ENCODE peak calls at places on chromosomes 11 and 22, in four cellular contexts. U is H9, D is BJ, P is left cardiac atrium. W is an unnamed sample.

GRCh38 chr11:87421422-87421821 is 383.7 kb downstream of the TMEM135 start:
- DNase-seq in U (peak), D (no peak), P (no peak), W (peak)

GRCh38 chr22:42145175-42145574 is 14.6 kb upstream of the CYP2D6 start:
- DNase-seq in U (no peak), D (no peak), P (no peak), W (no peak)

GRCh38 chr11:41996558-41996957 is 537.1 kb upstream of the LRRC4C start:
- DNase-seq in U (no peak), D (no peak), P (no peak), W (no peak)

GRCh38 chr11:111148116-111148515 is 97.4 kb upstream of the POU2AF2 start:
- DNase-seq in U (no peak), D (no peak), P (no peak), W (no peak)

GRCh38 chr22:37741312-37741795 is 44.5 kb downstream of the TRIOBP start:
- DNase-seq in U (no peak), D (peak), P (peak), W (peak)

GRCh38 chr11:2581151-2581930 is 118.5 kb downstream of the KCNQ1OT1 start:
- DNase-seq in U (peak), D (no peak), P (peak), W (no peak)

GRCh38 chr11:114666760-114667159 is 11.6 kb upstream of the NXPE2 start:
- DNase-seq in U (no peak), D (no peak), P (no peak), W (no peak)

GRCh38 chr11:1782831-1783724 is 19.4 kb upstream of the CTSD start:
- DNase-seq in U (no peak), D (peak), P (no peak), W (peak)

GRCh38 chr11:64560139-64560771 is 30.8 kb upstream of the SLC22A12 start:
- DNase-seq in U (peak), D (no peak), P (no peak), W (peak)

GRCh38 chr22:19756288-19757128 is 4.1 kb upstream of the TBX1 start:
- DNase-seq in U (peak), D (no peak), P (no peak), W (no peak)

GRCh38 chr11:2383823-2384722 is 7.0 kb downstream of the CD81 start:
- DNase-seq in U (peak), D (no peak), P (no peak), W (no peak)

GRCh38 chr11:68120212-68121066 is 749 bp downstream of the CHKA start:
- DNase-seq in U (peak), D (no peak), P (peak), W (peak)

GRCh38 chr11:127054153-127054552 is 53.6 kb upstream of the KIRREL3 start:
- DNase-seq in U (no peak), D (no peak), P (no peak), W (no peak)

GRCh38 chr22:19668748-19669147 is 45.6 kb upstream of the SEPTIN5 start:
- DNase-seq in U (no peak), D (no peak), P (no peak), W (no peak)

GRCh38 chr11:33773399-33774355 is 643 bp downstream of the FBXO3 start:
- DNase-seq in U (no peak), D (no peak), P (peak), W (peak)

GRCh38 chr11:26065944-26066343 is 266.0 kb upstream of the ANO3 start:
- DNase-seq in U (no peak), D (no peak), P (no peak), W (no peak)

GRCh38 chr22:41739576-41739975 is 40.3 kb downstream of the MEI1 start:
- DNase-seq in U (no peak), D (no peak), P (no peak), W (no peak)

GRCh38 chr11:78833237-78833636 is 258.6 kb upstream of the NARS2 start:
- DNase-seq in U (no peak), D (no peak), P (no peak), W (no peak)

GRCh38 chr22:47125603-47126002 is 363.2 kb downstream of the TBC1D22A start:
- DNase-seq in U (no peak), D (no peak), P (no peak), W (peak)

GRCh38 chr11:612201-612960 is 3.4 kb downstream of the IRF7 start:
- DNase-seq in U (peak), D (no peak), P (peak), W (peak)

GRCh38 chr11:66815646-66816045 is 27.6 kb upstream of the RCE1 start:
- DNase-seq in U (no peak), D (no peak), P (no peak), W (no peak)

GRCh38 chr11:108592591-108593213 is 866 bp downstream of the EXPH5 start:
- DNase-seq in U (peak), D (no peak), P (peak), W (no peak)

GRCh38 chr11:58787903-58788302 is 56.2 kb upstream of the GLYAT start:
- DNase-seq in U (no peak), D (no peak), P (no peak), W (no peak)

GRCh38 chr11:75453916-75454655 is 21.1 kb upstream of the KLHL35 start:
- DNase-seq in U (no peak), D (peak), P (no peak), W (no peak)

GRCh38 chr11:69915501-69916250 is 96.5 kb upstream of the FGF3 start:
- DNase-seq in U (peak), D (peak), P (peak), W (peak)

GRCh38 chr11:92317222-92317621 is 92.6 kb downstream of the FAT3 start:
- DNase-seq in U (no peak), D (no peak), P (no peak), W (no peak)

GRCh38 chr11:128492461-128492860 is 94.9 kb downstream of the ETS1 start:
- DNase-seq in U (no peak), D (no peak), P (no peak), W (no peak)

GRCh38 chr22:37030560-37031281 is 11.2 kb downstream of the MPST start:
- DNase-seq in U (no peak), D (no peak), P (no peak), W (no peak)

GRCh38 chr22:27113211-27114030 is 456.0 kb downstream of the MIAT start:
- DNase-seq in U (no peak), D (peak), P (peak), W (peak)

GRCh38 chr11:4019891-4020290 is 74.7 kb upstream of the RRM1 start:
- DNase-seq in U (no peak), D (no peak), P (no peak), W (no peak)

GRCh38 chr22:17501679-17502285 is 61.5 kb upstream of the SLC25A18 start:
- DNase-seq in U (no peak), D (peak), P (no peak), W (peak)

W was measured in ELF-1.